ENCODE peak calls at places on chromosomes 13 and 19, in six cellular contexts. W, I, N, G, Y and M are unnamed samples. For H3K9me3, the result is how much of the 10 kb centered on the place peaks cover.

GRCh38 chr19:18478545-18479311 is 40.8 kb upstream of the ISYNA1 start:
- DNase-seq in I (peak), G (peak), Y (peak), N (no peak), W (no peak), M (no peak)

GRCh38 chr13:27171244-27171829 is at the start of gene USP12:
- DNase-seq in G (no peak), W (peak), Y (no peak), I (peak), N (no peak), M (no peak)

GRCh38 chr19:6047741-6048231 is 62.5 kb downstream of the RFX2 start:
- DNase-seq in W (peak), Y (peak), I (peak), N (peak), G (no peak), M (peak)

GRCh38 chr19:9854282-9854846 is 19.2 kb downstream of the PIN1 start:
- DNase-seq in Y (no peak), G (no peak), N (no peak), W (no peak), I (no peak), M (no peak)

GRCh38 chr13:27276188-27276587 is 5.6 kb downstream of the RASL11A start:
- DNase-seq in N (no peak), G (no peak), W (no peak), Y (no peak), I (no peak), M (no peak)

GRCh38 chr13:51246411-51247298 is 24.5 kb downstream of the FAM124A start:
- DNase-seq in I (no peak), W (peak), N (no peak), Y (no peak), G (no peak), M (no peak)

GRCh38 chr19:34254552-34255432 is at the start of gene GARRE1:
- DNase-seq in G (no peak), Y (no peak), W (peak), N (no peak), I (peak), M (no peak)

GRCh38 chr19:42282036-42282762 is 13.1 kb downstream of the CIC start:
- DNase-seq in N (no peak), Y (no peak), G (no peak), W (peak), I (no peak), M (no peak)

GRCh38 chr13:24664726-24665409 is 15.3 kb upstream of the ATP12A start:
- DNase-seq in G (no peak), N (no peak), Y (no peak), W (no peak), I (no peak), M (no peak)

GRCh38 chr19:49113762-49114629 is at the start of gene LIN7B:
- DNase-seq in W (peak), I (peak), Y (peak), N (peak), G (no peak), M (no peak)

GRCh38 chr13:35478384-35479222 is 2.1 kb upstream of the MAB21L1 start:
- DNase-seq in G (no peak), N (no peak), Y (no peak), W (peak), I (no peak), M (no peak)

GRCh38 chr19:51311388-51312257 is at the start of gene IGLON5:
- DNase-seq in G (no peak), W (no peak), Y (no peak), I (peak), N (no peak), M (no peak)

GRCh38 chr19:48798937-48799336 is 11.9 kb downstream of the BCAT2 start:
- DNase-seq in N (no peak), G (peak), I (no peak), W (peak), Y (no peak), M (no peak)

GRCh38 chr13:35470671-35471465 is 5.6 kb downstream of the MAB21L1 start:
- DNase-seq in I (no peak), N (no peak), G (no peak), Y (no peak), W (peak), M (no peak)

GRCh38 chr13:106284358-106284757 is 251.1 kb downstream of the EFNB2 start:
- DNase-seq in W (no peak), G (no peak), Y (no peak), N (no peak), I (no peak), M (no peak)

GRCh38 chr13:83881917-83882625 is at the start of gene SLITRK1:
- DNase-seq in W (peak), G (peak), N (no peak), Y (no peak), I (peak), M (peak)

GRCh38 chr13:30846311-30846710 is 59.8 kb upstream of the MEDAG start:
- DNase-seq in Y (no peak), W (no peak), N (no peak), G (no peak), I (no peak), M (no peak)

GRCh38 chr13:43316997-43317396 is 293.6 kb downstream of the DNAJC15 start:
- DNase-seq in Y (no peak), I (no peak), G (no peak), W (no peak), N (no peak), M (no peak)

GRCh38 chr19:3151563-3152430 is 16.0 kb downstream of the GNA15 start:
- DNase-seq in I (no peak), Y (no peak), G (no peak), N (no peak), W (no peak), M (no peak)

GRCh38 chr19:37389234-37389633 is 18.3 kb downstream of the ZNF527 start:
- DNase-seq in G (no peak), I (no peak), W (no peak), Y (no peak), N (no peak), M (no peak)
- H3K9me3 ChIP-seq in G (under half), I (under half), W (half or more), Y (half or more), N (under half), M (half or more)

DNA sequence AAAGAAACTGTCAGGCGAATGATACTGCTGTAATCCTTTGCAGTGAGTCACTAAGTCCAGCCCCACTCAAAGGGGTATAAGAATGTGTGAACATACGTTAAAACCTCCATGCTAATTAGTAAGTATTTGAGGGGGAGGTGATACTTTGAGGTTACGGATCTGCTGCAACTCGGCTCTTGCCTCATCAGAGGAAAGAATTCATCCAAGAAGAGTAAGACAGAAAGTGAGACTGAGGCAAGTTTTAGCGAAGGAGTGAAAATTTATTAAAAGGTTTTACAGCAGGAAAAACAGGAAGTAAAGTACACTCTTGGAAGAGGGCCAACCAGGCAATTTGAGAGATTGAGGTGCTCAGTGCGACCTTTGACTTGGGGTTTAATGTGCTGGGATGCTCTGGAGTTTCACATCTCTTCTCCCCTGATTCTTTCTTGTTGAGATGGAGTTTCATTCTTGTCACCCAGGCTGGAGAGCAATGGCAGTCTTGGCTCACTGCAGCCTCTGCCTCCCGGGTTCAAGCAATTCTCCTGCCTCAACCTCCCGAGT is 9.8 kb downstream of the CLEC4M start:
- DNase-seq in N (no peak), G (peak), W (no peak), I (no peak), Y (no peak), M (no peak)
- TF ChIP-seq ZNF274 in N (no peak), G (no peak), W (no peak), I (no peak), Y (no peak), M (no peak)

DNA sequence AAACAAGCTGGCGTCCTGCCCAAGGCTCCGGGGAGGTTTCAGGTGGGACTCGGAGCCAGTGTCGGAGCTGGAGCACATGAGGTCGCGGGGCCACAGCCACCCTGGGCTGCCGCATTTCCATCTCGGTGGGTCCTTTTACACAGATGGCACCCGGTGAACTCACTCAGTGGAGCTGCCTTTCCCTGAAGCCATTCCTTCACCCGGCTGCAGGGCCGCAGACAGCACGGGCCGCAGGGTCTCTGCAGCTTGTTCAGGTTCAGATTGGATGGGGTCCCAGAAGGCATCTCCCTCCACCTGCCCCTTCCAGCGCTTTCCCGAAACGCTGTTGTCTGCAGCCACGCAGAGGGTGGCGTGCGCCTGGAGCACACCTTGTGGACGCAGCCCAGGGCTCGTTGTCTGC is 17.9 kb downstream of the MCF2L start:
- DNase-seq in I (no peak), Y (no peak), N (no peak), G (no peak), W (no peak), M (no peak)
- H3K9me3 ChIP-seq in I (under half), Y (under half), N (under half), G (under half), W (under half), M (under half)

DNA sequence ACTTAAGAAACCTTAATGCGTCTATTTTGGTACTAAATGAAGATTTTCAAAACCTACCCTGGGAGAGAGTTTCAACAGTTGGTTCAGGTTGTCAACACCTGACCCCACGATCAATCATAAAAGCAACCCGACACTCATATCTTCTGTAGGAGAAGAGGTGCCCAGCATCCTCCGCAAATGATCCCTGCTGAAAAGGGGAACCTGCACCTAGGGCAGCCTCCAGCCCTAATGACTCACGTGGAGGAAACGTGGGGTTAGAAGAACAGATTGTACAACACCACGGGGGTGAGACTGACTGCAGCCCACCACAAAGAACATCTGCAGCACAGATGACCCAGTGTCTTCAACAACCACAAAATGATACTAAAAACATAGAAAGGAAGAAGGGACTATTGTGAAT is 116.3 kb downstream of the RAB20 start:
- DNase-seq in Y (no peak), I (no peak), G (no peak), W (no peak), N (no peak), M (no peak)
- TF ChIP-seq ZNF274 in Y (no peak), I (no peak), G (no peak), W (no peak), N (no peak), M (no peak)

GRCh38 chr19:44438441-44438840 is 9.8 kb downstream of the ZNF229 start:
- DNase-seq in W (no peak), N (no peak), I (no peak), Y (no peak), G (no peak), M (no peak)
- H3K9me3 ChIP-seq in W (under half), N (under half), I (under half), Y (half or more), G (under half), M (under half)

GRCh38 chr19:14218615-14219330 is 12.8 kb upstream of the ADGRL1 start:
- DNase-seq in I (no peak), N (no peak), G (no peak), Y (no peak), W (no peak), M (no peak)
- TF ChIP-seq ZNF274 in I (no peak), N (no peak), G (no peak), Y (no peak), W (no peak), M (no peak)

GRCh38 chr19:55720801-55721200 is 17.4 kb downstream of the NLRP9 start:
- DNase-seq in W (no peak), G (no peak), I (no peak), Y (no peak), N (no peak), M (no peak)
- H3K9me3 ChIP-seq in W (half or more), G (under half), I (under half), Y (under half), N (under half), M (under half)